ENCODE peak calls at places on chromosomes 16 and 17, in four cellular contexts. O is psoas muscle, L is heart right ventricle, F is DND-41. C is an unnamed sample.

GRCh38 chr17:63653018-63653417 is 30.8 kb downstream of the MAP3K3 start:
- ATAC-seq in O (no peak), L (peak; percentile 32), F (no peak), C (peak; percentile 50)

GRCh38 chr17:68908045-68908444 is 47.1 kb downstream of the ABCA8 start:
- ATAC-seq in O (no peak), L (no peak), F (no peak), C (no peak)

GRCh38 chr17:41125064-41125463 is 1.1 kb upstream of the KRTAP4-12 start:
- ATAC-seq in O (no peak), L (no peak), F (no peak), C (no peak)

GRCh38 chr16:49560018-49560830 is 186.6 kb downstream of the C16orf78 start:
- ATAC-seq in O (peak; percentile 79), L (peak; percentile 41), F (no peak), C (peak; percentile 23)

GRCh38 chr16:629289-630023 is 1.3 kb upstream of the WFIKKN1 start:
- ATAC-seq in O (peak; percentile 20), L (peak; percentile 27), F (no peak), C (no peak)

GRCh38 chr17:74671031-74671771 is 41.5 kb downstream of the CD300LF start:
- ATAC-seq in O (peak; percentile 82), L (peak; percentile 96), F (peak; percentile 50), C (peak; percentile 67)

GRCh38 chr17:7043195-7043543 is 723 bp downstream of the SLC16A11 start:
- ATAC-seq in O (peak; percentile 38), L (peak; percentile 41), F (no peak), C (peak; percentile 36)

GRCh38 chr17:62971853-62972252 is 5.8 kb downstream of the TANC2 start:
- ATAC-seq in O (no peak), L (no peak), F (no peak), C (no peak)

GRCh38 chr17:58242171-58242784 is 3.9 kb downstream of the LPO start:
- ATAC-seq in O (no peak), L (no peak), F (no peak), C (no peak)

GRCh38 chr17:36918260-36918691 is 19.0 kb upstream of the LHX1 start:
- ATAC-seq in O (no peak), L (no peak), F (no peak), C (no peak)

GRCh38 chr17:35002876-35003551 is 22.7 kb downstream of the LIG3 start:
- ATAC-seq in O (no peak), L (peak; percentile 76), F (no peak), C (peak; percentile 33)

GRCh38 chr17:77315010-77315409 is 174.2 kb downstream of the SEC14L1 start:
- ATAC-seq in O (no peak), L (no peak), F (no peak), C (no peak)
- H3K4me1 ChIP-seq in O (peaks cover 25% of the 10 kb centered on the region), L (peaks cover 21% of the 10 kb centered on the region), F (no peaks in the 10 kb centered on the region), C (peaks cover 49% of the 10 kb centered on the region)

DNA sequence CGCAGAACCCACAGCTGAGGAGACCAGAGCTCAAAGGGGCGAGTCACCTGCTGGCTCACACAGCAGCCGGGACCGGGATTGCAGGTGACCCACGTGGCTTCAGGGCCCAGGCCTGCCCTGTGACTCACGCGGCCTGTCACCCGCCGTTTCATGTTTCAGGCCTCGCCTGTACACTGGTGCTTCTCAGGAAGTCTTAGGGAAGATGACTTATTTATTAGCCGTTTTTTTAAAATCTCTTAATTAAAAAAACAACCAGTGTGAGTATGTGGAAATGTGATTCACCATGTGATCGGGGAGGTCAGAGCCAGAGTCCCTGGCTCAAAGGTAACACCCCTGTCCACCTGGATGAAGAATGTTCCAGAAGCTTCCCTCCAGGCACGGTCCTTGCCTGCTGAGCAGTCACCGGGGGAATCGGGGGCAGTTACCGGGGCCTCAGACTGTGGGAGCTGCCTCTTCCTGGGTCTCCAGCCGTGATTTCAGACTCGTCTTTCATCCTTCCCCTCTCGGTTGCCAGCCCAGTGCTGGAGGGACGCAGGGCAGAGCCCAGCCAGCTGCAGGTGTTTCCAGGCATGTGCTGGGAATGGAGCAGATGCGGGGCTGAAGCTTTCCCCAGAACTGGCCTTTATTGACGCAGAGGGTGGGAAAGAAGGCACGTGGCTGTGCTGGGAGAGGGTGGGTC is 49.3 kb downstream of the CMIP start:
- ATAC-seq in O (peak; percentile 44), L (peak; percentile 63), F (no peak), C (peak; percentile 40)
- H3K4me1 ChIP-seq in O (peaks cover 4% of the 10 kb centered on the region), L (peaks cover 57% of the 10 kb centered on the region), F (no peaks in the 10 kb centered on the region), C (peaks cover 6% of the 10 kb centered on the region)

GRCh38 chr17:10029129-10029528 is 124.1 kb upstream of the RCVRN start:
- ATAC-seq in O (no peak), L (no peak), F (no peak), C (no peak)
- H3K4me1 ChIP-seq in O (no peaks in the 10 kb centered on the region), L (no peaks in the 10 kb centered on the region), F (no peaks in the 10 kb centered on the region), C (peaks cover 19% of the 10 kb centered on the region)

DNA sequence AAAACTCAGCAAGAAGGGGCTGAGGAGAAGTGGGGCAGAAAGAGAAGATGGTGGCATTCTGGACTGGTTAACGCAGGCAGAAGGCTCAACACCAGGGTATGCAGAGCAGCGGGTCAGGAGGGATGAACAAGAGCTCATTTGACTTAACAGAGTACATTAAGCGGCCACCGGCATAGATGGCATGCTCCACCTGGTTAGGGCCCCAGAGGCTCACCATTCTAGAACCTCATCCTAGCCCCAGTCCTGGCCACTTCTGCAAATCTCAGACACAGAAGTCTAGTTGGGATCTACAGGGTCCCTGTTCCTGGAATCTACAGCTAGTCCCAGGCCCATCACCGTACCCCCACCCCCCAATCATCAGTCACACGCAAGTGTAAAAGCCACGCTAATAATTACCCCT is 1.7 kb upstream of the MYO1C start:
- ATAC-seq in O (no peak), L (no peak), F (no peak), C (no peak)
- H3K4me1 ChIP-seq in O (peaks cover 56% of the 10 kb centered on the region), L (peaks cover 74% of the 10 kb centered on the region), F (peaks cover 18% of the 10 kb centered on the region), C (peaks cover 62% of the 10 kb centered on the region)

GRCh38 chr17:61683466-61683865 is 92.4 kb upstream of the NACA2 start:
- ATAC-seq in O (no peak), L (no peak), F (no peak), C (no peak)

GRCh38 chr17:61686114-61686513 is 95.1 kb upstream of the NACA2 start:
- ATAC-seq in O (no peak), L (no peak), F (no peak), C (no peak)

GRCh38 chr17:61684818-61685217 is 93.8 kb upstream of the NACA2 start:
- ATAC-seq in O (no peak), L (no peak), F (no peak), C (no peak)

GRCh38 chr17:61680921-61681320 is 89.9 kb upstream of the NACA2 start:
- ATAC-seq in O (no peak), L (no peak), F (no peak), C (no peak)

DNA sequence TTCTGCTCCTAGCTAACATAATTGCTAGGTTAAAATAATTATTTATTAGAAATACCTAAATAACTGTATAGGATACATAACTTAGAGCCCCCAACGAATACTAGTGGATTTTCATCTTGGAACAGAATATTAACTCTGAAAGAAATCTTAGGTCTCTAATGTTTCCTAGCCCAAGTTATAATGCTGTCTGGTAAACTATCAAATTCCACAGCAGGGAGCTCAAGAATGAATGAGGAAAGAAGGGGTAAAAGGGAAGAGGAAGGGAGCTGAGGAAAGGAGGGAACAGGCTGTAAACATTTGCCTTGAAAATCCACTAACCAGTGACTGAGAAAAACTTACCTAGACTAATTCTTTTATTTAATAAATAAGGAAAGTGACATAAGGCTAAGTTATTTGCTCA is 93.2 kb upstream of the NACA2 start:
- ATAC-seq in O (no peak), L (no peak), F (no peak), C (no peak)
- H3K4me1 ChIP-seq in O (no peaks in the 10 kb centered on the region), L (no peaks in the 10 kb centered on the region), F (no peaks in the 10 kb centered on the region), C (no peaks in the 10 kb centered on the region)

GRCh38 chr16:4377573-4378146 is 6.0 kb downstream of the VASN start:
- ATAC-seq in O (no peak), L (no peak), F (no peak), C (no peak)

GRCh38 chr16:4376126-4376819 is 4.6 kb downstream of the VASN start:
- ATAC-seq in O (peak; percentile 83), L (peak; percentile 74), F (no peak), C (peak; percentile 80)

GRCh38 chr16:4378202-4378666 is 6.6 kb downstream of the VASN start:
- ATAC-seq in O (no peak), L (no peak), F (no peak), C (peak; percentile 10)

GRCh38 chr16:4375717-4376116 is 4.1 kb downstream of the VASN start:
- ATAC-seq in O (no peak), L (no peak), F (no peak), C (no peak)

DNA sequence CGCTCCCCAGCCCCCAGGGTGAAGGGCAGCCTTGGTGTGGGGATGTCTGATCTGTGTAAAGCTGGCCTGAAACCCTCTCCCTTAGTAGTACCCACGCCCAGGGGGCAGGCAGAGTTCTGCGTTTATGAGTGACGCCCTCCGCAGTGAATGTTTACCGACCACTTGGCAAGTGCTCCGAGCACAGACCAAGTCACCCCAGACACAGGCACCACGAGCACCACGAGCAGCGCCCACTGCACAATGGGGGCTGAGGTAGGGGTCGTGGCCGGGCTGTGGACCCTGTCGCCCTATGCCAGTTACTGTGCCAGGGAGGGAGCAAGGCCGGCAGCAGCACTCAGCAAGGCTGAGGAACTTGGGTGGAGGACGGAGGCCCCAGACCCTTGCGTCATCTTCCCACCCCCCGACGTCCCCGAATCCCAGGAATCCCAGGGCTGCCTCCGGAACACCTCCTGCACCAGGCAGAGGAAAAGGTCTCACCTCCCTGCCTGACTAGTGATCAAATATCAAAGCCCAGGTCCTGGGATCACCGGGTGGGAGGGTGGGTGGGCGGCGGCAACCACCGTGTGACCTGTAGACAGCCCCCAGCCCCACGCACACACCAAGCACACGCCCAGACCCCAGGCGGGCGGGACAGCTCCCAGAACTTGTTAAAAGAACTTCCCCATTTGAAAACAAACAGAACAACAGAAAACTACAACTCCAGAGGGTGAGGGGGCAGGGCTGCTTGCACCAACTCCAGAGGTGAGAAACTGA is 5.3 kb downstream of the VASN start:
- ATAC-seq in O (no peak), L (no peak), F (no peak), C (no peak)
- H3K4me1 ChIP-seq in O (peaks cover 44% of the 10 kb centered on the region), L (peaks cover 57% of the 10 kb centered on the region), F (no peaks in the 10 kb centered on the region), C (peaks cover 63% of the 10 kb centered on the region)

GRCh38 chr16:86289304-86289703 is 221.0 kb upstream of the FOXF1 start:
- ATAC-seq in O (no peak), L (no peak), F (no peak), C (no peak)
- H3K4me1 ChIP-seq in O (no peaks in the 10 kb centered on the region), L (no peaks in the 10 kb centered on the region), F (no peaks in the 10 kb centered on the region), C (peaks cover 9% of the 10 kb centered on the region)